ENCODE peak calls at places on chromosomes 3 and 15, in six cellular contexts. V is WERI-Rb-1, A is heart right ventricle, D is thyroid gland, F is caudate nucleus, H is psoas muscle. S is an unnamed sample.

GRCh38 chr15:22915866-22916515 is 64.2 kb downstream of the CYFIP1 start:
- DNase-seq in V (no peak), A (no peak), D (no peak), F (no peak), H (no peak), S (no peak)

GRCh38 chr15:90126457-90127435 is 24.5 kb upstream of the IDH2 start:
- DNase-seq in V (peak), A (peak), D (no peak), F (no peak), H (peak), S (no peak)

GRCh38 chr3:149454746-149455145 is 19.8 kb upstream of the TM4SF4 start:
- DNase-seq in V (no peak), A (no peak), D (no peak), F (no peak), H (no peak), S (no peak)

GRCh38 chr3:32455609-32456428 is 46.8 kb downstream of the CMTM6 start:
- DNase-seq in V (peak), A (no peak), D (no peak), F (no peak), H (no peak), S (no peak)

GRCh38 chr15:70291295-70291694 is 193.6 kb upstream of the TLE3 start:
- DNase-seq in V (no peak), A (no peak), D (no peak), F (no peak), H (no peak), S (no peak)

GRCh38 chr15:68376447-68377060 is 55.4 kb downstream of the ITGA11 start:
- DNase-seq in V (no peak), A (no peak), D (no peak), F (no peak), H (no peak), S (no peak)

GRCh38 chr3:23017800-23018199 is 185.3 kb upstream of the UBE2E2 start:
- DNase-seq in V (no peak), A (no peak), D (no peak), F (no peak), H (no peak), S (no peak)

GRCh38 chr15:94400521-94401290 is 169.3 kb downstream of the MCTP2 start:
- DNase-seq in V (no peak), A (no peak), D (no peak), F (no peak), H (no peak), S (no peak)

GRCh38 chr15:68259883-68260282 is 17.7 kb upstream of the FEM1B start:
- DNase-seq in V (no peak), A (no peak), D (no peak), F (no peak), H (no peak), S (no peak)

GRCh38 chr3:133475245-133476010 is 75.6 kb downstream of the BFSP2 start:
- DNase-seq in V (peak), A (no peak), D (peak), F (no peak), H (no peak), S (no peak)

GRCh38 chr3:108820586-108820985 is 2.0 kb upstream of the TRAT1 start:
- DNase-seq in V (no peak), A (no peak), D (no peak), F (no peak), H (no peak), S (no peak)

GRCh38 chr3:10941972-10942371 is 50.6 kb upstream of the SLC6A1 start:
- DNase-seq in V (peak), A (no peak), D (no peak), F (no peak), H (no peak), S (no peak)

GRCh38 chr3:185623909-185624308 is 37.8 kb downstream of the SENP2 start:
- DNase-seq in V (no peak), A (no peak), D (no peak), F (no peak), H (no peak), S (no peak)

GRCh38 chr3:28081533-28081947 is 159.9 kb upstream of the CMC1 start:
- DNase-seq in V (no peak), A (no peak), D (no peak), F (no peak), H (no peak), S (no peak)

GRCh38 chr15:98865397-98866339 is 141.9 kb downstream of the PGPEP1L start:
- DNase-seq in V (peak), A (peak), D (peak), F (peak), H (peak), S (no peak)

GRCh38 chr3:158509891-158510290 is 61.1 kb upstream of the MLF1 start:
- DNase-seq in V (no peak), A (no peak), D (no peak), F (no peak), H (no peak), S (no peak)

GRCh38 chr3:158709666-158710083 is 22.6 kb downstream of the RARRES1 start:
- DNase-seq in V (no peak), A (no peak), D (no peak), F (no peak), H (no peak), S (no peak)

GRCh38 chr3:27596920-27597319 is 112.7 kb upstream of the SLC4A7 start:
- DNase-seq in V (no peak), A (no peak), D (no peak), F (no peak), H (no peak), S (no peak)

GRCh38 chr15:33045066-33045810 is 149.3 kb downstream of the FMN1 start:
- DNase-seq in V (no peak), A (no peak), D (peak), F (no peak), H (no peak), S (no peak)

GRCh38 chr3:168024537-168024941 is 71.2 kb downstream of the GOLIM4 start:
- DNase-seq in V (no peak), A (peak), D (no peak), F (no peak), H (no peak), S (no peak)

GRCh38 chr3:128237348-128238099 is 84.2 kb downstream of the EEFSEC start:
- DNase-seq in V (no peak), A (no peak), D (no peak), F (no peak), H (no peak), S (no peak)

GRCh38 chr3:152360966-152361365 is 92.2 kb downstream of the MBNL1 start:
- DNase-seq in V (no peak), A (no peak), D (no peak), F (no peak), H (no peak), S (no peak)

GRCh38 chr3:45821127-45821526 is 20.8 kb downstream of the LZTFL1 start:
- DNase-seq in V (no peak), A (no peak), D (no peak), F (no peak), H (no peak), S (no peak)

GRCh38 chr3:60403866-60404265 is 847.4 kb downstream of the FHIT start:
- DNase-seq in V (no peak), A (no peak), D (no peak), F (no peak), H (no peak), S (no peak)

GRCh38 chr3:33218072-33218445 is 551 bp downstream of the SUSD5 start:
- DNase-seq in V (no peak), A (no peak), D (no peak), F (no peak), H (no peak), S (no peak)

GRCh38 chr3:143633816-143634215 is 214.5 kb downstream of the SLC9A9 start:
- DNase-seq in V (no peak), A (no peak), D (no peak), F (no peak), H (no peak), S (no peak)

GRCh38 chr3:8622873-8623725 is 21.5 kb downstream of the SSUH2 start:
- DNase-seq in V (peak), A (peak), D (peak), F (peak), H (peak), S (peak)

GRCh38 chr3:81684739-81685395 is 76.6 kb downstream of the GBE1 start:
- DNase-seq in V (no peak), A (no peak), D (no peak), F (no peak), H (no peak), S (no peak)

GRCh38 chr3:52551118-52551517 is 14.7 kb downstream of the UQCC5 start:
- DNase-seq in V (no peak), A (no peak), D (no peak), F (no peak), H (no peak), S (no peak)

GRCh38 chr3:192825191-192825590 is 92.5 kb downstream of the MB21D2 start:
- DNase-seq in V (no peak), A (no peak), D (no peak), F (no peak), H (no peak), S (no peak)

GRCh38 chr15:41983621-41984571 is 11.5 kb upstream of the EHD4 start:
- DNase-seq in V (no peak), A (no peak), D (no peak), F (no peak), H (no peak), S (no peak)

GRCh38 chr3:111864821-111865656 is 6.0 kb downstream of the PHLDB2 start:
- DNase-seq in V (no peak), A (peak), D (no peak), F (no peak), H (no peak), S (no peak)
- H3K27ac ChIP-seq in V (no peak), A (peak), D (peak), F (no peak), H (peak), S (no peak)

DNA sequence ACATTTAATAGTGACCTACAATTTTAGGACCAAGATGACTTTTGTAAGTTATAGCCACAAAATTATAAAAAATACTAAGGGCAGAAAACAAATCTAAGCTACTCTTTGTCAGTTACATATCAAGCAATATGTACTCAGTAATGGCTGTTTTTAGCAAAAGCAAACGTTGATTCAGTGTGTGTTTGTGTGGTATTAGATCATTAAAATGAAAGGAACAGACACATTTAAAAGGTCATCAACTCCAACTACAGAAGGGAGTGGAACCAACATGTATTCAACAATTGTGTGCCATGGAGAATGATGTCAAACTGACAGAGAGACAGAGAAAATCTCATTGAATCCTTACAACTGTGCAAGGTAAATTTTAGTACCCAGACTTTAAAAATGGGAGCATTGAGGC is 268.8 kb upstream of the STT3B start:
- DNase-seq in V (no peak), A (no peak), D (no peak), F (no peak), H (no peak), S (no peak)
- H3K27ac ChIP-seq in V (no peak), A (no peak), D (no peak), F (no peak), H (no peak), S (no peak)

GRCh38 chr15:66803749-66804148 is 101.7 kb downstream of the SMAD6 start:
- DNase-seq in V (no peak), A (no peak), D (no peak), F (no peak), H (no peak), S (no peak)

GRCh38 chr15:66803182-66803729 is 101.2 kb downstream of the SMAD6 start:
- DNase-seq in V (no peak), A (peak), D (peak), F (peak), H (peak), S (no peak)

GRCh38 chr15:66801266-66801665 is 99.2 kb downstream of the SMAD6 start:
- DNase-seq in V (no peak), A (no peak), D (no peak), F (no peak), H (no peak), S (no peak)

GRCh38 chr15:66800584-66801235 is 98.7 kb downstream of the SMAD6 start:
- DNase-seq in V (no peak), A (no peak), D (no peak), F (no peak), H (no peak), S (no peak)

DNA sequence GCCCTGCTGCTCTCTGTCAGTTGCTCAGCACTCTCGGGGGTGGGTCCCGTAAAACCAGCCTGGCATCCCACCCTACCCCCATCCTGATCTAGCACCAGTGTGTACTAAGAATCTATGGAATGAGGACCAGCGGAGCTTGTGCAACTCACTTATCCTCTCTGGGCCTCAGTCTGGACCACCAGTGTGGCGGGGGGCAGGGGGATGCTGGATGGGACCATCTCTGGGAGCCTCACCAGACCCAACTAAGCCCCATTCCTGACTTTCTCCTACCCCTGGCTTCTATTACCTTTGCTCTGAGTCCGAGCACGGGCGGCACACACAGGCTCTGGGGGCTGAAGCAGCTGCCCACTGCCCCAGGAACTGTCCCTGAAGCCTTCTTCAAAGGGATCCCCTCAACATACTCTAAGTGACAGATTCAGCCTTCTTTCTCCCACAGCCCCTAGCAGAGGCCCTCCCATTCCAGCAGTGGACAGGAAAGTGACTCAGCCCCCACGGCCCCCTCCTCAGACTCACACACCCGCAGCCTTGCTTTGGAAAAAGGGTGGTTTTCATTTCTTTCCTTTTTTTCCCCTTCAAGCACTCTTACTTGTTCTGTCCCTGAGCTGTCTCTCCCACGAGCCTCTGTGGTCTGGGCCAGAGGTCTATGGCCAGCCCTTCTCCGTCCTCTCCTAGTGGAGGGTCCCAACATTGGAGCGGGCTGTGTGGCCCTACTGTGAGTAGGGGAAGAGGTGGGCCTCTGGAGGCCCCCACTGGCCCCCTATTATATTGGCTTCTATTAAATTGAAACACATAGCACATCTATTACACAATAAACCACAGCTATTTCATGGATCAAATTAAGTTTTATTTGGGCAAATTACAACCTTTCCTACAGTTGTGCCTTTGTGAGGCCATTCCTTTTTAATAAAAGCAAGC is 100.3 kb downstream of the SMAD6 start:
- DNase-seq in V (no peak), A (no peak), D (no peak), F (no peak), H (no peak), S (no peak)
- H3K27ac ChIP-seq in V (no peak), A (peak), D (peak), F (no peak), H (peak), S (no peak)

GRCh38 chr3:173933113-173933512 is 535.6 kb downstream of the NLGN1 start:
- DNase-seq in V (no peak), A (no peak), D (no peak), F (no peak), H (no peak), S (no peak)
- H3K27ac ChIP-seq in V (no peak), A (no peak), D (no peak), F (no peak), H (no peak), S (no peak)

GRCh38 chr15:101024111-101024695 is 105.0 kb downstream of the LRRK1 start:
- DNase-seq in V (no peak), A (peak), D (no peak), F (peak), H (no peak), S (no peak)
- H3K27ac ChIP-seq in V (no peak), A (peak), D (no peak), F (no peak), H (peak), S (no peak)

GRCh38 chr3:71955549-71956373 is 170.8 kb upstream of the PROK2 start:
- DNase-seq in V (peak), A (peak), D (peak), F (peak), H (peak), S (peak)
- H3K27ac ChIP-seq in V (peak), A (no peak), D (no peak), F (peak), H (no peak), S (peak)

DNA sequence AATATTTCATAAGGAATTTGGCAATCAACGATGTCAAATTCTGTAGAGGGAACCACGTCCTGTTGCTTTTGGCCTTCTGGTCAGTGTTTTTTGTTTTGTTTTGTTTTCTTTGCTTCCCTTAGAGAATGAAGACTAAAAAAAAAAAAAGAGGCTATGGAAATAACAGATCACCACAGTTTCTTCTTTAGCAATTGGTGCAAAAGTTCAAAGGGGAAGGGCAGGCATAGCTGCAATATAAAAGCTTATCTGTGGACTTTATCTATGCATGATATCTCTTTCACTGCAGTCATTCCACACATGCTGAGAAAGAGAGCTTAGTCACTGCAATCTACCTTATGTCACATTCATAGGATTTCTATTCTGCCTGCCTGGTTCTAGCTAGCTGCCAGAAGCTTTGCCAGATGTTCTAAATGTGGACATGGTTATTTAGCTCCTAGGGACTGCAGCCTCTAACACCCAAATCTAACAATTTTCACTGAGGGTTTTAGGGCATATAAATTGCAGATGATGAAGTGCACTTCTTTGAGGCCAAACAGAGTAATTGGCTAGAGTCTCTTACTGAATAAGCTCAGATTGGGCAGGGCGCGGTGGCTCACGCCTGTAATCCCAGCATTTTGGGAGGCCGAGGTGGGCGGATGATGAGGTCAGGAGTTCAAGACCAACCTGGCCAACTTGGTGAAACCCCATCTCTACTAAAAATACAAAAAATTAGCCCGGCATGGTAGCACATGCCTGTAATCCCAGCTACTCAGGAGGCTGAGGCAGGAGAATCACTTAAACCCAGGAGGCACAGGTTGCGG is 637.2 kb downstream of the NTRK3 start:
- DNase-seq in V (no peak), A (peak), D (no peak), F (no peak), H (no peak), S (no peak)
- H3K27ac ChIP-seq in V (no peak), A (peak), D (no peak), F (no peak), H (no peak), S (no peak)